ENCODE peak calls at places on chromosome 5, in five cellular contexts. N is Karpas-422, Y is PC-3, G is DND-41, W is left lung. R is an unnamed sample. For H3K27me3, the result is how much of the 10 kb centered on the place peaks cover.

GRCh38 chr5:149635394-149635793 is 54.1 kb downstream of the ARHGEF37 start:
- DNase-seq in Y (no peak), N (no peak), W (no peak), G (no peak), R (no peak)

GRCh38 chr5:96934291-96934694 is 1.6 kb upstream of the LNPEP start:
- DNase-seq in W (no peak), G (no peak), Y (no peak), N (peak), R (no peak)

GRCh38 chr5:127864511-127864910 is 161.3 kb downstream of the CCDC192 start:
- DNase-seq in N (no peak), G (no peak), Y (no peak), W (no peak), R (no peak)

GRCh38 chr5:151030377-151030776 is 10.0 kb downstream of the GPX3 start:
- DNase-seq in N (no peak), G (no peak), W (no peak), Y (no peak), R (peak)

GRCh38 chr5:157994906-157995519 is 136.1 kb upstream of the CLINT1 start:
- DNase-seq in Y (peak), N (peak), G (peak), W (peak), R (peak)

GRCh38 chr5:136375920-136376319 is 10.6 kb upstream of the TRPC7 start:
- DNase-seq in N (no peak), G (no peak), Y (peak), W (no peak), R (no peak)

GRCh38 chr5:170355601-170356098 is 33.5 kb downstream of the KCNMB1 start:
- DNase-seq in Y (no peak), G (no peak), W (no peak), N (no peak), R (no peak)

GRCh38 chr5:150176745-150177485 is 10.3 kb downstream of the CDX1 start:
- DNase-seq in N (no peak), G (no peak), Y (no peak), W (no peak), R (peak)

GRCh38 chr5:58106754-58107410 is 353.0 kb downstream of the PLK2 start:
- DNase-seq in Y (no peak), W (no peak), G (no peak), N (no peak), R (no peak)

GRCh38 chr5:168833383-168833782 is 254.2 kb upstream of the PANK3 start:
- DNase-seq in G (no peak), N (no peak), W (no peak), Y (no peak), R (no peak)

GRCh38 chr5:168836603-168837245 is 257.6 kb upstream of the PANK3 start:
- DNase-seq in G (no peak), Y (no peak), N (no peak), W (no peak), R (no peak)

GRCh38 chr5:168831438-168831837 is 252.3 kb upstream of the PANK3 start:
- DNase-seq in Y (no peak), G (no peak), N (no peak), W (no peak), R (no peak)

GRCh38 chr5:168830833-168831232 is 251.7 kb upstream of the PANK3 start:
- DNase-seq in W (no peak), N (no peak), G (no peak), Y (no peak), R (no peak)

GRCh38 chr5:168833936-168834335 is 254.8 kb upstream of the PANK3 start:
- DNase-seq in Y (no peak), N (no peak), W (no peak), G (no peak), R (no peak)
- H3K27me3 ChIP-seq in Y (half or more), N (under half), W (under half), G (under half), R (under half)

GRCh38 chr5:6520201-6520600 is 71.5 kb downstream of the UBE2QL1 start:
- DNase-seq in G (no peak), Y (no peak), W (no peak), N (no peak), R (no peak)

GRCh38 chr5:6522337-6522736 is 73.7 kb downstream of the UBE2QL1 start:
- DNase-seq in W (no peak), Y (no peak), G (no peak), N (no peak), R (no peak)

GRCh38 chr5:6525910-6526309 is 77.3 kb downstream of the UBE2QL1 start:
- DNase-seq in N (no peak), W (no peak), G (no peak), Y (peak), R (no peak)

GRCh38 chr5:6525422-6525821 is 76.8 kb downstream of the UBE2QL1 start:
- DNase-seq in W (no peak), G (no peak), N (no peak), Y (no peak), R (no peak)

DNA sequence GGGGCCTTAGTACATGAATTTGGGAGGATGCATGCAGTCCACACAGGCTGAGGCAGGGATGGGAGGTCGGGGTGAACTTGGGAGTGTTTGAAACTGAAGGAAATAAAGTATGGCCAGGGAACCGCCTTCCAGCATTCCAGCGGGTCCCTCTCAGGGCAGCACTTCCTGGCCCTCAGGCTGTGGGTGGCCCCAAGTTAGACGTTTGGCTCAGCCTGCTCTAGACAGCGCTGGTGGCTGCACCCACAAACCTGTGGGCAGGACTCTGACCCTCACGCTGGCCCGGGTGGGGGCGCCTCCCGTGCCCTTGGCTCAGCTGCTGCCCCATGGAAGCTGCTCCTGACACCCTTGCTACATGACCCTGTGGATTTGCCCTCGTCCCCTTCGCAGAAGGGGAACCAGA is 74.3 kb downstream of the UBE2QL1 start:
- DNase-seq in G (no peak), W (no peak), Y (no peak), N (no peak), R (no peak)
- H3K27me3 ChIP-seq in G (under half), W (under half), Y (under half), N (under half), R (under half)

GRCh38 chr5:2699231-2699630 is 52.2 kb downstream of the IRX2 start:
- DNase-seq in Y (no peak), W (no peak), N (no peak), G (no peak), R (no peak)
- H3K27me3 ChIP-seq in Y (under half), W (under half), N (under half), G (under half), R (under half)

DNA sequence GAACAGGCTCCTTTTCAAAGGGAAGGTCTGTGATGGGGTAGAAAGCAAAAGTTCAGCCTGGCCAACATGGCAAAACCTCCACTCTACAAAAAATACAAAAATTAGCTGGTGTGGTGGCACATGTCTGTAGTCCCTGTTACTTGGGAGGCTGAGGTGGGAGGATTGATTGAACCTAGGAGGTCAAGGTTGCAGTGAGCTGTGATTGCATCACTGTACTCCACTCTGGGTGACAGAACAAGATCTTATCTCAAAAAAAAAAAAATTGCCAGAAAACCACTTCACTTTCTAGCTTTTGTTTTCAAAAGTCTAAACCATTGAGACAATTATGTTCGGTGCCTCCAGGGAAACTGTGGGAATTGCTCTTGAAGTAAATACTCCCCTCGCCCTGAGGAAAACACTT is 43.5 kb downstream of the S100Z start:
- DNase-seq in W (no peak), G (no peak), Y (no peak), N (no peak), R (no peak)
- H3K27me3 ChIP-seq in W (under half), G (under half), Y (under half), N (under half), R (under half)

DNA sequence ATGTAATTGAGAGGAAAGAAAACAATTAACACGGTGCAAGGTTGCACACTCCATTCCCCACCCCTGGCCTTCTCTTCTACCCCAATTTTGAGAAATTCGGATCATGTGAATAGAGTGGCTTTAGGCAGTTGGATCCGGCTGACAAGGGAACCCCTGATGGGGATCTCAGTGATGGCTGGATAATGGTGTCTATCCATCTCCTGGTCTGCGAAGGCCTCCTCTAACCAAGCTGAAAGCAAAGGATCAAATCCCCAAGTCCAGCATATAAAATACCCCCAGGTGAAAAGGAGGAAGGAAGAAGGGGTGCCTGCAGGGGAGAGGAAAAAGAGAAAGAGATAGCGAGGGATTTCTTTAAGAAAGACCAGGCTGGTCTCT is 16.0 kb downstream of the NR2F1 start:
- DNase-seq in Y (no peak), G (no peak), N (no peak), W (no peak), R (no peak)
- H3K27me3 ChIP-seq in Y (under half), G (under half), N (under half), W (half or more), R (under half)

GRCh38 chr5:160931283-160931682 is 79.3 kb upstream of the ATP10B start:
- DNase-seq in Y (no peak), W (no peak), G (no peak), N (no peak), R (no peak)

GRCh38 chr5:160926428-160926827 is 74.4 kb upstream of the ATP10B start:
- DNase-seq in Y (no peak), G (no peak), N (no peak), W (peak), R (no peak)

GRCh38 chr5:160929906-160930305 is 77.9 kb upstream of the ATP10B start:
- DNase-seq in G (no peak), W (no peak), Y (no peak), N (no peak), R (no peak)

GRCh38 chr5:160930361-160930760 is 78.3 kb upstream of the ATP10B start:
- DNase-seq in Y (no peak), G (no peak), W (no peak), N (no peak), R (no peak)

DNA sequence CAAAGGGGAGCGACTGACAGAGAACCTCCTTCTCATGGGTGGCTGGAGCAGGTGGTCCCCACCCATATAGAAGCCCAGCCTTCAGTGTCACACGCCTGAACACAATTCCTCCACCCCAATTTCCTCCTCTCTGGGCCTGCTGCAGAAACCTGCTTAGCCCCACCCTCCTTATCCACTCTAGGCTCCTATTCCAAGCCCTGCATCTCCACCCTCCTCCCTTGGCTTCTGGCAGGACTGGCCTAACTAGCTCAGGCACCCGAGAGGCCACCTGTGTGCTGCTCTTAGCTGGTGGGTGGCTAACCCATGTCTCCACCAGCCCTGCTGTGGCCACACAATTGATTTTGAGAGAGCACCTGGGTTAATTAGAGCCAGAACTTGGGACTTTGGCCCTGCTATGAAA is 77.3 kb upstream of the ATP10B start:
- DNase-seq in Y (no peak), G (no peak), N (no peak), W (peak), R (no peak)
- H3K27me3 ChIP-seq in Y (under half), G (under half), N (under half), W (under half), R (under half)

R was measured in MG63.